ENCODE peak calls at places on chromosomes 11 and 22, in six cellular contexts. H is right cardiac atrium; Q is naive thymus-derived CD4-positive, alpha-beta T cell; I is stimulated activated naive CD8-positive, alpha-beta T cell treated with anti-CD3 and anti-CD28 coated beads, Interleukin-15, amount 100 ng/mL, for 72 hours; W is upper lobe of right lung; J is left cardiac atrium. X is an unnamed sample.
A peak's percentile ranks its signal among the peaks of the same experiment; 100 is the strongest.

GRCh38 chr11:94776351-94777321 is 8.5 kb downstream of the AMOTL1 start:
- ATAC-seq in H (peak; percentile 61), Q (no peak), I (no peak), W (peak; percentile 59), J (peak; percentile 71), X (peak; percentile 92)

GRCh38 chr11:13140028-13140870 is 131.1 kb downstream of the RASSF10 start:
- ATAC-seq in H (no peak), Q (no peak), I (no peak), W (peak; percentile 94), J (no peak), X (peak; percentile 57)

GRCh38 chr11:126186031-126186698 is 25.3 kb downstream of the RPUSD4 start:
- ATAC-seq in H (peak; percentile 62), Q (no peak), I (no peak), W (peak; percentile 6), J (peak; percentile 31), X (no peak)

GRCh38 chr11:44300881-44301855 is 8.8 kb downstream of the ALX4 start:
- ATAC-seq in H (no peak), Q (no peak), I (no peak), W (no peak), J (no peak), X (no peak)

GRCh38 chr11:119476666-119477331 is 53.8 kb upstream of the THY1 start:
- ATAC-seq in H (no peak), Q (no peak), I (no peak), W (no peak), J (no peak), X (no peak)

GRCh38 chr22:37896181-37896592 is 9.9 kb upstream of the MICALL1 start:
- ATAC-seq in H (peak; percentile 39), Q (peak; percentile 91), I (peak; percentile 98), W (peak; percentile 59), J (peak; percentile 10), X (peak; percentile 84)

GRCh38 chr22:19398206-19398605 is 33.3 kb downstream of the HIRA start:
- ATAC-seq in H (no peak), Q (no peak), I (no peak), W (no peak), J (no peak), X (no peak)

GRCh38 chr11:57937431-57937830 is 86.2 kb upstream of the OR9Q1 start:
- ATAC-seq in H (no peak), Q (no peak), I (no peak), W (no peak), J (no peak), X (no peak)

GRCh38 chr11:116454020-116454645 is 318.7 kb downstream of the BUD13 start:
- ATAC-seq in H (peak; percentile 48), Q (no peak), I (no peak), W (peak; percentile 74), J (peak; percentile 56), X (peak; percentile 52)

GRCh38 chr11:118939948-118940598 is 14.3 kb upstream of the BCL9L start:
- ATAC-seq in H (peak; percentile 53), Q (peak; percentile 86), I (peak; percentile 97), W (peak; percentile 49), J (peak; percentile 43), X (peak; percentile 17)

GRCh38 chr22:23222875-23223565 is 42.7 kb downstream of the BCR start:
- ATAC-seq in H (no peak), Q (no peak), I (no peak), W (no peak), J (no peak), X (no peak)

GRCh38 chr11:2655320-2655719 is 44.5 kb downstream of the KCNQ1OT1 start:
- ATAC-seq in H (no peak), Q (no peak), I (no peak), W (no peak), J (no peak), X (peak; percentile 37)

X was measured in esophagus mucosa.